ENCODE peak calls at places on chromosome 1, in four cellular contexts. One of them, this sample, is unnamed.

GRCh38 chr1:224380003-224380402 is 23.3 kb downstream of the CNIH4 start:
- DNase-seq in omental fat pad: no peak
- DNase-seq in AG09309: no peak
- DNase-seq in stimulated activated CD4-positive, alpha-beta T cell treated with anti-CD3 and anti-CD28 coated beads, TNF-alpha, amount 100 ng/mL, for 48 hours: no peak
- DNase-seq in this sample: no peak

GRCh38 chr1:27481994-27482620 is 7.9 kb downstream of the WASF2 start:
- DNase-seq in omental fat pad: no peak
- DNase-seq in stimulated activated CD4-positive, alpha-beta T cell treated with anti-CD3 and anti-CD28 coated beads, TNF-alpha, amount 100 ng/mL, for 48 hours: no peak
- DNase-seq in AG09309: no peak
- DNase-seq in this sample: no peak

GRCh38 chr1:216815239-216815955 is 92.2 kb upstream of the ESRRG start:
- DNase-seq in omental fat pad: no peak
- DNase-seq in stimulated activated CD4-positive, alpha-beta T cell treated with anti-CD3 and anti-CD28 coated beads, TNF-alpha, amount 100 ng/mL, for 48 hours: no peak
- DNase-seq in AG09309: no peak
- DNase-seq in this sample: no peak

GRCh38 chr1:186055846-186056245 is 319.2 kb downstream of the TPR start:
- DNase-seq in AG09309: no peak
- DNase-seq in omental fat pad: no peak
- DNase-seq in stimulated activated CD4-positive, alpha-beta T cell treated with anti-CD3 and anti-CD28 coated beads, TNF-alpha, amount 100 ng/mL, for 48 hours: no peak
- DNase-seq in this sample: no peak

GRCh38 chr1:231828182-231828920 is 201.8 kb downstream of the DISC1 start:
- DNase-seq in omental fat pad: no peak
- DNase-seq in stimulated activated CD4-positive, alpha-beta T cell treated with anti-CD3 and anti-CD28 coated beads, TNF-alpha, amount 100 ng/mL, for 48 hours: no peak
- DNase-seq in AG09309: peak
- DNase-seq in this sample: no peak

GRCh38 chr1:151510020-151510405 is 1.2 kb upstream of the CGN start:
- DNase-seq in AG09309: no peak
- DNase-seq in stimulated activated CD4-positive, alpha-beta T cell treated with anti-CD3 and anti-CD28 coated beads, TNF-alpha, amount 100 ng/mL, for 48 hours: no peak
- DNase-seq in omental fat pad: no peak
- DNase-seq in this sample: no peak

GRCh38 chr1:53544731-53545515 is 85.7 kb downstream of the DMRTB1 start:
- DNase-seq in AG09309: no peak
- DNase-seq in omental fat pad: no peak
- DNase-seq in stimulated activated CD4-positive, alpha-beta T cell treated with anti-CD3 and anti-CD28 coated beads, TNF-alpha, amount 100 ng/mL, for 48 hours: no peak
- DNase-seq in this sample: peak

GRCh38 chr1:116943438-116943837 is 33.7 kb downstream of the PTGFRN start:
- DNase-seq in AG09309: no peak
- DNase-seq in stimulated activated CD4-positive, alpha-beta T cell treated with anti-CD3 and anti-CD28 coated beads, TNF-alpha, amount 100 ng/mL, for 48 hours: no peak
- DNase-seq in omental fat pad: no peak
- DNase-seq in this sample: no peak

GRCh38 chr1:85019989-85020388 is 23.1 kb upstream of the MCOLN2 start:
- DNase-seq in stimulated activated CD4-positive, alpha-beta T cell treated with anti-CD3 and anti-CD28 coated beads, TNF-alpha, amount 100 ng/mL, for 48 hours: no peak
- DNase-seq in AG09309: peak
- DNase-seq in omental fat pad: no peak
- DNase-seq in this sample: no peak

GRCh38 chr1:26318338-26319064 is 743 bp downstream of the CD52 start:
- DNase-seq in AG09309: no peak
- DNase-seq in stimulated activated CD4-positive, alpha-beta T cell treated with anti-CD3 and anti-CD28 coated beads, TNF-alpha, amount 100 ng/mL, for 48 hours: no peak
- DNase-seq in omental fat pad: no peak
- DNase-seq in this sample: no peak

GRCh38 chr1:91731815-91732214 is 154.1 kb downstream of the TGFBR3 start:
- DNase-seq in AG09309: no peak
- DNase-seq in stimulated activated CD4-positive, alpha-beta T cell treated with anti-CD3 and anti-CD28 coated beads, TNF-alpha, amount 100 ng/mL, for 48 hours: peak
- DNase-seq in omental fat pad: no peak
- DNase-seq in this sample: peak

GRCh38 chr1:4755301-4756183 is 101.1 kb downstream of the AJAP1 start:
- DNase-seq in AG09309: no peak
- DNase-seq in omental fat pad: no peak
- DNase-seq in stimulated activated CD4-positive, alpha-beta T cell treated with anti-CD3 and anti-CD28 coated beads, TNF-alpha, amount 100 ng/mL, for 48 hours: no peak
- DNase-seq in this sample: no peak

GRCh38 chr1:51557168-51557567 is 38.1 kb upstream of the EPS15 start:
- DNase-seq in stimulated activated CD4-positive, alpha-beta T cell treated with anti-CD3 and anti-CD28 coated beads, TNF-alpha, amount 100 ng/mL, for 48 hours: no peak
- DNase-seq in omental fat pad: no peak
- DNase-seq in AG09309: no peak
- DNase-seq in this sample: no peak

GRCh38 chr1:214005716-214006115 is 17.9 kb downstream of the PROX1 start:
- DNase-seq in stimulated activated CD4-positive, alpha-beta T cell treated with anti-CD3 and anti-CD28 coated beads, TNF-alpha, amount 100 ng/mL, for 48 hours: no peak
- DNase-seq in omental fat pad: no peak
- DNase-seq in AG09309: no peak
- DNase-seq in this sample: no peak

GRCh38 chr1:85607126-85607912 is 26.8 kb downstream of the CCN1 start:
- DNase-seq in omental fat pad: no peak
- DNase-seq in stimulated activated CD4-positive, alpha-beta T cell treated with anti-CD3 and anti-CD28 coated beads, TNF-alpha, amount 100 ng/mL, for 48 hours: no peak
- DNase-seq in AG09309: peak
- DNase-seq in this sample: no peak

GRCh38 chr1:162373541-162374375 is 2.9 kb downstream of the SPATA46 start:
- DNase-seq in omental fat pad: no peak
- DNase-seq in stimulated activated CD4-positive, alpha-beta T cell treated with anti-CD3 and anti-CD28 coated beads, TNF-alpha, amount 100 ng/mL, for 48 hours: no peak
- DNase-seq in AG09309: no peak
- DNase-seq in this sample: no peak